ENCODE peak calls at places on chromosomes 2 and 18, in four cellular contexts. F is neuronal stem cell, X is B cell, Z is RCC 7860. N is an unnamed sample.
A peak's percentile ranks its signal among the peaks of the same experiment; 100 is the strongest.

GRCh38 chr2:161273038-161273760 is 35.0 kb upstream of the PSMD14 start:
- DNase-seq in Z (peak; percentile 38), X (no peak), F (peak; percentile 62), N (peak; percentile 22)

GRCh38 chr2:28366496-28367282 is 26.0 kb upstream of the FOSL2 start:
- DNase-seq in X (no peak), F (no peak), Z (peak; percentile 42), N (no peak)

GRCh38 chr2:235644191-235644590 is 150.3 kb downstream of the AGAP1 start:
- DNase-seq in Z (no peak), X (no peak), F (no peak), N (no peak)

GRCh38 chr2:159290289-159290907 is 3.9 kb upstream of the WDSUB1 start:
- DNase-seq in Z (peak; percentile 45), X (no peak), F (no peak), N (no peak)

GRCh38 chr18:67133669-67134068 is 382.9 kb downstream of the DSEL start:
- DNase-seq in Z (no peak), X (no peak), F (no peak), N (no peak)

GRCh38 chr18:57436193-57436964 is 1.2 kb downstream of the ONECUT2 start:
- DNase-seq in Z (no peak), F (no peak), X (no peak), N (peak; percentile 16)

GRCh38 chr2:85961754-85962153 is 73.0 kb upstream of the ST3GAL5 start:
- DNase-seq in X (no peak), Z (no peak), F (no peak), N (no peak)

GRCh38 chr2:186460465-186460864 is 25.6 kb upstream of the ZC3H15 start:
- DNase-seq in F (no peak), X (no peak), Z (peak; percentile 15), N (no peak)

GRCh38 chr2:31523871-31524492 is 56.8 kb downstream of the SRD5A2 start:
- DNase-seq in Z (peak; percentile 14), F (peak; percentile 69), X (peak; percentile 65), N (peak; percentile 72)

GRCh38 chr18:33584845-33585775 is 7.1 kb downstream of the ASXL3 start:
- DNase-seq in F (peak; percentile 44), Z (no peak), X (no peak), N (no peak)

GRCh38 chr2:24827321-24828261 is 34.4 kb downstream of the CENPO start:
- DNase-seq in F (peak; percentile 64), X (peak; percentile 75), Z (peak; percentile 57), N (peak; percentile 77)

GRCh38 chr2:29460191-29460590 is 345.0 kb downstream of the CLIP4 start:
- DNase-seq in Z (no peak), F (no peak), X (no peak), N (no peak)

GRCh38 chr2:145752091-145752806 is 1232.3 kb upstream of the ZEB2 start:
- DNase-seq in F (peak; percentile 41), Z (peak; percentile 54), X (no peak), N (peak; percentile 4)

GRCh38 chr2:185507703-185508102 is 230.9 kb upstream of the FSIP2 start:
- DNase-seq in Z (no peak), X (no peak), F (no peak), N (no peak)

GRCh38 chr2:223759569-223760430 is 77.6 kb downstream of the AP1S3 start:
- DNase-seq in Z (peak; percentile 74), F (no peak), X (no peak), N (no peak)

GRCh38 chr2:80288576-80288975 is 16.0 kb downstream of the LRRTM1 start:
- DNase-seq in Z (no peak), F (no peak), X (no peak), N (no peak)

GRCh38 chr2:231601356-231602229 is 8.9 kb downstream of the TEX44 start:
- DNase-seq in F (peak; percentile 77), Z (peak; percentile 54), X (peak; percentile 82), N (peak; percentile 86)

GRCh38 chr2:135839713-135840112 is 2.7 kb upstream of the LCT start:
- DNase-seq in F (no peak), X (no peak), Z (no peak), N (no peak)

GRCh38 chr2:226554726-226555125 is 244.9 kb downstream of the IRS1 start:
- DNase-seq in X (no peak), Z (no peak), F (no peak), N (no peak)

GRCh38 chr2:148876190-148876588 is 1.2 kb downstream of the KIF5C start:
- DNase-seq in F (peak; percentile 76), X (no peak), Z (no peak), N (peak; percentile 49)

GRCh38 chr2:94874277-94874997 is 3.2 kb downstream of the TEKT4 start:
- DNase-seq in X (no peak), F (peak; percentile 65), Z (peak; percentile 17), N (peak; percentile 83)

GRCh38 chr2:186645999-186646398 is 47.9 kb upstream of the FAM171B start:
- DNase-seq in Z (no peak), F (no peak), X (no peak), N (no peak)

GRCh38 chr2:238336151-238336550 is 15.8 kb downstream of the TRAF3IP1 start:
- DNase-seq in Z (no peak), F (no peak), X (no peak), N (no peak)

GRCh38 chr2:27638709-27639108 is 9.9 kb downstream of the GPN1 start:
- DNase-seq in Z (peak; percentile 68), F (no peak), X (no peak), N (no peak)

GRCh38 chr2:231933916-231934401 is 7.8 kb upstream of the NPPC start:
- DNase-seq in X (no peak), F (no peak), Z (no peak), N (no peak)

GRCh38 chr2:229852565-229852964 is 69.2 kb downstream of the TRIP12 start:
- DNase-seq in Z (no peak), F (no peak), X (peak; percentile 43), N (no peak)

GRCh38 chr2:26640331-26640745 is 828 bp downstream of the CIB4 start:
- DNase-seq in Z (peak; percentile 61), X (no peak), F (no peak), N (peak; percentile 65)

GRCh38 chr2:26179446-26179907 is 6.6 kb downstream of the GAREM2 start:
- DNase-seq in F (no peak), X (no peak), Z (no peak), N (peak; percentile 46)

GRCh38 chr2:158734442-158734841 is 60.7 kb upstream of the DAPL1 start:
- DNase-seq in Z (no peak), F (no peak), X (no peak), N (no peak)

GRCh38 chr2:118865106-118865505 is 17.7 kb upstream of the EN1 start:
- DNase-seq in X (peak; percentile 39), Z (peak; percentile 52), F (peak; percentile 39), N (peak; percentile 56)

GRCh38 chr2:234293973-234294372 is 202.9 kb downstream of the ARL4C start:
- DNase-seq in F (no peak), Z (peak; percentile 23), X (no peak), N (no peak)

GRCh38 chr2:201448701-201449100 is 2.6 kb downstream of the TRAK2 start:
- DNase-seq in Z (no peak), X (no peak), F (no peak), N (no peak)

GRCh38 chr18:44149706-44150105 is 531.0 kb upstream of the SETBP1 start:
- DNase-seq in F (no peak), X (no peak), Z (peak; percentile 75), N (no peak)

N was measured in nephron progenitor cell.